ENCODE peak calls at places on chromosomes 2 and 18, in seven cellular contexts. E is neuronal stem cell, F is SJCRH30, P is AG04450, B is kidney, G is endodermal cell, A is PC-9. T is an unnamed sample.

GRCh38 chr2:234879671-234880455 is 72.0 kb upstream of the SH3BP4 start:
- DNase-seq in E (no peak), F (no peak), P (peak; percentile 80), B (no peak), G (no peak), A (no peak), T (no peak)

GRCh38 chr18:61898576-61899205 is 5.9 kb upstream of the RNF152 start:
- DNase-seq in E (no peak), F (no peak), P (no peak), B (no peak), G (no peak), A (no peak), T (no peak)

GRCh38 chr2:95333056-95333455 is 35.9 kb downstream of the KCNIP3 start:
- DNase-seq in E (no peak), F (no peak), P (no peak), B (peak; percentile 63), G (no peak), A (no peak), T (no peak)

GRCh38 chr18:30280861-30281470 is 761.6 kb downstream of the DSC3 start:
- DNase-seq in E (peak; percentile 50), F (peak; percentile 3), P (peak; percentile 1), B (no peak), G (peak; percentile 52), A (peak; percentile 2), T (peak; percentile 6)

GRCh38 chr2:136131961-136132839 is 14.3 kb upstream of the CXCR4 start:
- DNase-seq in E (no peak), F (no peak), P (no peak), B (no peak), G (no peak), A (no peak), T (no peak)

GRCh38 chr2:71299507-71299906 is 32.1 kb upstream of the ZNF638 start:
- DNase-seq in E (peak; percentile 20), F (no peak), P (no peak), B (no peak), G (no peak), A (no peak), T (no peak)

GRCh38 chr2:39571197-39571731 is 94.5 kb upstream of the TMEM178A start:
- DNase-seq in E (no peak), F (no peak), P (no peak), B (no peak), G (peak; percentile 52), A (peak; percentile 75), T (no peak)

GRCh38 chr18:140670-141266 is 17.6 kb upstream of the USP14 start:
- DNase-seq in E (no peak), F (no peak), P (no peak), B (no peak), G (no peak), A (no peak), T (no peak)

GRCh38 chr2:147663964-147664363 is 180.9 kb upstream of the ACVR2A start:
- DNase-seq in E (no peak), F (no peak), P (no peak), B (no peak), G (no peak), A (no peak), T (no peak)

GRCh38 chr2:111155610-111156009 is 34.9 kb downstream of the BCL2L11 start:
- DNase-seq in E (no peak), F (no peak), P (no peak), B (no peak), G (no peak), A (no peak), T (peak; percentile 59)

GRCh38 chr2:158266106-158266505 is 164.4 kb downstream of the UPP2 start:
- DNase-seq in E (no peak), F (peak; percentile 78), P (no peak), B (no peak), G (no peak), A (no peak), T (no peak)

GRCh38 chr2:43127208-43127940 is 99.0 kb downstream of the ZFP36L2 start:
- DNase-seq in E (no peak), F (peak; percentile 63), P (no peak), B (peak; percentile 88), G (peak; percentile 92), A (peak; percentile 41), T (no peak)
- H3K27ac ChIP-seq in E (no peak overlapping the region), F (no peak overlapping the region), P (no peak overlapping the region), B (no peak overlapping the region), G (no peak overlapping the region), A (no peak overlapping the region), T (no peak overlapping the region)

GRCh38 chr2:232571026-232571474 is 20.6 kb downstream of the EIF4E2 start:
- DNase-seq in E (no peak), F (no peak), P (no peak), B (peak; percentile 80), G (no peak), A (no peak), T (no peak)

GRCh38 chr2:232574674-232575403 is 24.4 kb downstream of the EIF4E2 start:
- DNase-seq in E (no peak), F (peak; percentile 98), P (no peak), B (no peak), G (no peak), A (no peak), T (no peak)

GRCh38 chr2:232573821-232574435 is 23.4 kb downstream of the EIF4E2 start:
- DNase-seq in E (no peak), F (no peak), P (no peak), B (no peak), G (no peak), A (no peak), T (no peak)

GRCh38 chr2:232575404-232575746 is 24.9 kb downstream of the EIF4E2 start:
- DNase-seq in E (no peak), F (peak; percentile 24), P (no peak), B (no peak), G (no peak), A (no peak), T (no peak)

DNA sequence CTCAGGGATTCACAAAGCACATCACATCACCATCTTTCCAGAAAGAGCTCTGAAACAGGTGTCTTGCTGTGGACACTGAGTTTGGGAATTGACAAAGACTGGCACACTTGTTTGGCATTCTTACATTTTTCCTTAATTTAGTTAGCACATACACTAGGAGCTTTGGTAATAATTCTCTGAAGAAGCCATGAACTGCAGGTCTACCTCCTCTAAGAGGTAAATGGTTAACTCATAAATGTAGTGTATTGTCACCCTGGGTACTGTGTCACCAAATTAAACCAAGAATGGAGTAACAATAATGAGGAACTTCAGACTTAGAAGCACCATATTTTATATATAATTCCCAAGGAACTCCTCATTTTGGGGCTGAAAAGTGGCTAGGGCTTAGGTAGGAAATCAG is 22.6 kb downstream of the EIF4E2 start:
- DNase-seq in E (no peak), F (no peak), P (no peak), B (no peak), G (no peak), A (no peak), T (no peak)
- H3K27ac ChIP-seq in E (no peak overlapping the region), F (no peak overlapping the region), P (no peak overlapping the region), B (peak overlapping the region; percentile 64), G (no peak overlapping the region), A (no peak overlapping the region), T (no peak overlapping the region)

GRCh38 chr2:3458396-3459184 is 60.7 kb downstream of the ADI1 start:
- DNase-seq in E (no peak), F (no peak), P (no peak), B (no peak), G (no peak), A (no peak), T (no peak)

GRCh38 chr2:3453196-3453845 is 66.0 kb downstream of the ADI1 start:
- DNase-seq in E (no peak), F (no peak), P (no peak), B (no peak), G (peak; percentile 41), A (no peak), T (no peak)

GRCh38 chr2:3457524-3458395 is 61.6 kb downstream of the ADI1 start:
- DNase-seq in E (no peak), F (no peak), P (no peak), B (no peak), G (no peak), A (no peak), T (no peak)

GRCh38 chr2:3454802-3455201 is 64.5 kb downstream of the ADI1 start:
- DNase-seq in E (no peak), F (no peak), P (no peak), B (no peak), G (peak; percentile 53), A (no peak), T (no peak)

GRCh38 chr2:3456125-3456524 is 63.2 kb downstream of the ADI1 start:
- DNase-seq in E (no peak), F (no peak), P (no peak), B (no peak), G (no peak), A (no peak), T (no peak)
- H3K27ac ChIP-seq in E (no peak overlapping the region), F (no peak overlapping the region), P (no peak overlapping the region), B (no peak overlapping the region), G (no peak overlapping the region), A (no peak overlapping the region), T (no peak overlapping the region)

GRCh38 chr2:181784556-181784955 is 104.2 kb upstream of the NEUROD1 start:
- DNase-seq in E (no peak), F (no peak), P (no peak), B (no peak), G (no peak), A (peak; percentile 12), T (no peak)
- H3K27ac ChIP-seq in E (no peak overlapping the region), F (no peak overlapping the region), P (no peak overlapping the region), B (no peak overlapping the region), G (no peak overlapping the region), A (peak overlapping the region; percentile 66), T (peak overlapping the region; percentile 98)

DNA sequence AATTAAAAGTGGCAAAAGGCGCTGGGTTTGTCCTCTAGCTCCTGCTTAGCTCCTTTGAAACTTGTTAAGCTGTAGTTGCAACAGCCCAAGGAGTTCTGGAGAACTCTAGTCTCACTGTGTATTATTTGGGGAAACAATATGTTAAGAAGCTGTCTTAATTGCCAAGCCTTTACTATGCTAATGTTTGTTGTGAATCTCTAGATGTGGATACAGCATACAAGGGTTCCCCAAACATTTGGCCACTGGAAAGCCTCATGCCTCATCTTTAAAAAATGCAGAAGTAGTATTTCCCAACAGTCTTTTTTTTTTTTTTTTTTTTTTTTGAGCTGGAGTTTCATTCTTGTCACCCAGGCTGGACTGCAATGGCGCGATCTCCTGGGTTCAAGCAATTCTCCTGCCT is 236.7 kb downstream of the PRKCE start:
- DNase-seq in E (no peak), F (no peak), P (peak; percentile 36), B (no peak), G (no peak), A (no peak), T (no peak)
- H3K27ac ChIP-seq in E (no peak overlapping the region), F (no peak overlapping the region), P (no peak overlapping the region), B (no peak overlapping the region), G (no peak overlapping the region), A (no peak overlapping the region), T (no peak overlapping the region)

GRCh38 chr2:217852812-217853211 is 150.0 kb downstream of the TNS1 start:
- DNase-seq in E (no peak), F (no peak), P (no peak), B (no peak), G (no peak), A (no peak), T (no peak)

GRCh38 chr2:217853301-217853881 is 149.4 kb downstream of the TNS1 start:
- DNase-seq in E (no peak), F (no peak), P (peak; percentile 38), B (no peak), G (no peak), A (no peak), T (no peak)

GRCh38 chr2:217854684-217855083 is 148.1 kb downstream of the TNS1 start:
- DNase-seq in E (no peak), F (no peak), P (no peak), B (no peak), G (no peak), A (no peak), T (no peak)

GRCh38 chr2:217856159-217856558 is 146.6 kb downstream of the TNS1 start:
- DNase-seq in E (no peak), F (no peak), P (no peak), B (no peak), G (no peak), A (no peak), T (no peak)

GRCh38 chr2:217853961-217854360 is 148.8 kb downstream of the TNS1 start:
- DNase-seq in E (no peak), F (no peak), P (no peak), B (no peak), G (no peak), A (no peak), T (no peak)
- H3K27ac ChIP-seq in E (no peak overlapping the region), F (no peak overlapping the region), P (no peak overlapping the region), B (no peak overlapping the region), G (no peak overlapping the region), A (no peak overlapping the region), T (no peak overlapping the region)